ENCODE peak calls at places on chromosomes 6 and 20, in ten cellular contexts. K is activated gamma-delta T cell treated with Interleukin-2 at 50 U/mL for 16 hours; O is left colon; G is Calu3; E is non-pigmented ciliary epithelial cell; V is activated CD4-positive, alpha-beta T cell treated with anti-CD3 and anti-CD28 coated beads, Interleukin-2, amount 50 U/mL, for 48 hours; B is fibroblast of the aortic adventitia; D is activated T-helper 9 cell treated with anti-CD3 and anti-CD28 coated beads, Interleukin-2, amount 50 U/mL, for 16 hours; P is ELF-1; T is NCI-H1105. A is an unnamed sample.

GRCh38 chr6:159301277-159301676 is 132.1 kb downstream of the FNDC1 start:
- DNase-seq in T (no peak), K (no peak), E (no peak), V (no peak), G (no peak), B (no peak), D (no peak), O (no peak), P (no peak), A (no peak)

GRCh38 chr6:134519456-134519855 is 201.5 kb upstream of the SGK1 start:
- DNase-seq in T (no peak), E (no peak), V (peak), G (no peak), K (peak), D (no peak), O (peak), P (no peak), B (no peak), A (no peak)

GRCh38 chr20:63564036-63564810 is 9.8 kb downstream of the HELZ2 start:
- DNase-seq in G (no peak), D (no peak), E (no peak), B (no peak), K (no peak), T (no peak), O (peak), P (no peak), V (no peak), A (no peak)

GRCh38 chr6:87661503-87661902 is 40.5 kb downstream of the AKIRIN2 start:
- DNase-seq in B (peak), E (no peak), T (no peak), V (no peak), P (no peak), O (no peak), G (no peak), K (no peak), D (no peak), A (no peak)

GRCh38 chr6:32700391-32701040 is 34.1 kb upstream of the HLA-DQB1 start:
- DNase-seq in V (no peak), T (peak), G (peak), B (peak), O (peak), D (no peak), K (peak), E (peak), P (peak), A (peak)

GRCh38 chr6:170102582-170103481 is 188.0 kb downstream of the DLL1 start:
- DNase-seq in G (no peak), D (no peak), K (no peak), T (no peak), E (no peak), B (no peak), P (peak), O (no peak), V (no peak), A (no peak)

GRCh38 chr6:167090171-167090570 is 32.7 kb upstream of the CCR6 start:
- DNase-seq in T (no peak), D (no peak), K (no peak), B (no peak), E (no peak), O (no peak), V (no peak), G (no peak), P (no peak), A (no peak)

GRCh38 chr6:36827261-36828079 is 11.8 kb downstream of the CPNE5 start:
- DNase-seq in B (peak), D (no peak), E (peak), G (peak), K (peak), V (no peak), P (no peak), T (peak), O (no peak), A (no peak)

GRCh38 chr6:90126178-90126577 is 170.5 kb downstream of the BACH2 start:
- DNase-seq in V (no peak), T (no peak), G (no peak), D (no peak), O (no peak), P (no peak), K (no peak), E (no peak), B (no peak), A (no peak)

GRCh38 chr6:149334682-149335160 is 17.2 kb downstream of the TAB2 start:
- DNase-seq in B (peak), V (no peak), O (no peak), P (peak), D (no peak), T (no peak), E (peak), K (no peak), G (peak), A (no peak)

GRCh38 chr20:38818113-38819065 is 12.9 kb downstream of the PPP1R16B start:
- DNase-seq in V (no peak), P (peak), E (no peak), T (no peak), B (no peak), O (no peak), K (no peak), D (no peak), G (no peak), A (no peak)

GRCh38 chr6:36349240-36349639 is 12.6 kb upstream of the BNIP5 start:
- DNase-seq in P (no peak), E (no peak), V (no peak), K (peak), G (no peak), D (no peak), B (no peak), T (peak), O (peak), A (peak)

GRCh38 chr6:153645326-153645725 is 393.7 kb upstream of the OPRM1 start:
- DNase-seq in T (no peak), E (no peak), D (no peak), B (no peak), G (no peak), K (no peak), V (no peak), O (no peak), P (no peak), A (no peak)

GRCh38 chr6:7894272-7895124 is 16.1 kb downstream of the TXNDC5 start:
- DNase-seq in E (no peak), G (no peak), V (no peak), P (no peak), T (no peak), O (no peak), D (no peak), B (no peak), K (no peak), A (no peak)

GRCh38 chr6:155604991-155605390 is 149.4 kb upstream of the NOX3 start:
- DNase-seq in G (no peak), B (peak), E (peak), P (no peak), T (no peak), K (no peak), D (no peak), O (no peak), V (no peak), A (no peak)

GRCh38 chr6:38445912-38446311 is 193.8 kb downstream of the BTBD9 start:
- DNase-seq in E (no peak), O (no peak), T (no peak), K (no peak), D (no peak), V (no peak), G (no peak), P (no peak), B (no peak), A (no peak)

GRCh38 chr6:43077981-43078411 is 1.9 kb downstream of the PTK7 start:
- DNase-seq in K (no peak), E (no peak), O (no peak), T (no peak), V (no peak), P (no peak), D (no peak), B (no peak), G (no peak), A (no peak)

GRCh38 chr6:47404436-47404835 is 73.2 kb upstream of the CD2AP start:
- DNase-seq in D (no peak), P (no peak), K (no peak), B (no peak), V (no peak), G (no peak), T (no peak), O (no peak), E (no peak), A (no peak)

GRCh38 chr20:58584881-58585752 is 66.0 kb upstream of the STX16 start:
- DNase-seq in T (no peak), E (no peak), B (peak), K (no peak), O (no peak), G (no peak), D (no peak), P (peak), V (no peak), A (no peak)

GRCh38 chr6:166466178-166467122 is 83.7 kb upstream of the MPC1 start:
- DNase-seq in O (no peak), T (no peak), V (no peak), K (no peak), D (no peak), G (no peak), E (peak), P (no peak), B (peak), A (no peak)

GRCh38 chr20:44702776-44703175 is 12.4 kb upstream of the CCN5 start:
- DNase-seq in K (no peak), P (no peak), B (peak), V (no peak), G (no peak), T (no peak), O (peak), E (no peak), D (no peak), A (no peak)

GRCh38 chr20:52192296-52193007 is 873 bp upstream of the ZFP64 start:
- DNase-seq in O (no peak), D (no peak), V (no peak), B (peak), T (no peak), K (no peak), E (no peak), G (peak), P (peak), A (peak)

GRCh38 chr6:122530440-122531046 is 58.9 kb upstream of the SERINC1 start:
- DNase-seq in E (peak), T (peak), P (peak), G (peak), B (peak), V (peak), K (peak), D (no peak), O (peak), A (peak)

GRCh38 chr20:50664248-50664647 is 27.1 kb downstream of the RIPOR3 start:
- DNase-seq in K (no peak), E (no peak), T (no peak), D (no peak), B (no peak), O (no peak), P (no peak), G (no peak), V (no peak), A (no peak)

GRCh38 chr20:57422254-57422653 is 31.1 kb downstream of the RBM38 start:
- DNase-seq in V (no peak), B (no peak), D (no peak), O (no peak), T (no peak), E (no peak), P (no peak), K (no peak), G (no peak), A (no peak)

GRCh38 chr6:32087574-32088486 is 21.3 kb downstream of the TNXB start:
- DNase-seq in T (no peak), E (no peak), P (peak), K (peak), O (peak), G (peak), B (peak), V (peak), D (peak), A (no peak)

GRCh38 chr6:130600880-130601341 is 226.3 kb upstream of the SMLR1 start:
- DNase-seq in T (no peak), D (no peak), B (peak), V (no peak), G (no peak), O (no peak), K (no peak), E (peak), P (no peak), A (no peak)

GRCh38 chr6:134529921-134530320 is 212.0 kb upstream of the SGK1 start:
- DNase-seq in T (no peak), K (no peak), V (no peak), P (no peak), B (no peak), O (no peak), D (no peak), G (no peak), E (no peak), A (no peak)

GRCh38 chr6:135426833-135427232 is 70.7 kb downstream of the AHI1 start:
- DNase-seq in K (no peak), E (no peak), P (no peak), O (no peak), T (no peak), B (no peak), G (no peak), V (no peak), D (no peak), A (no peak)

GRCh38 chr20:63218701-63219446 is 2.9 kb upstream of the YTHDF1 start:
- DNase-seq in P (no peak), D (no peak), B (no peak), O (no peak), G (no peak), E (no peak), T (no peak), K (no peak), V (no peak), A (no peak)

A was measured in NCI-H1417.